ENCODE peak calls at places on chromosomes 6 and 20, in seven cellular contexts. R, O, T, Z, S, B and M are unnamed samples.

GRCh38 chr6:56757585-56757984 is 114.9 kb upstream of the DST start:
- DNase-seq in R (peak; percentile 71), O (no peak), T (peak; percentile 76), Z (no peak), S (no peak), B (no peak), M (no peak)

GRCh38 chr6:15996030-15996429 is 132.9 kb upstream of the MYLIP start:
- DNase-seq in R (no peak), O (no peak), T (no peak), Z (no peak), S (no peak), B (no peak), M (no peak)

GRCh38 chr6:148328876-148329567 is 13.6 kb upstream of the SASH1 start:
- DNase-seq in R (no peak), O (no peak), T (no peak), Z (no peak), S (no peak), B (no peak), M (no peak)

GRCh38 chr6:18330548-18331066 is 56.5 kb upstream of the RNF144B start:
- DNase-seq in R (no peak), O (no peak), T (no peak), Z (no peak), S (no peak), B (peak; percentile 38), M (no peak)

GRCh38 chr6:165229216-165229615 is 80.2 kb downstream of the C6orf118 start:
- DNase-seq in R (no peak), O (no peak), T (no peak), Z (no peak), S (no peak), B (no peak), M (no peak)

GRCh38 chr6:148971027-148971927 is 224.4 kb downstream of the UST start:
- DNase-seq in R (no peak), O (no peak), T (peak; percentile 18), Z (no peak), S (no peak), B (no peak), M (no peak)

GRCh38 chr20:48686238-48687096 is 141.3 kb downstream of the PREX1 start:
- DNase-seq in R (peak; percentile 63), O (no peak), T (peak; percentile 90), Z (peak; percentile 55), S (no peak), B (no peak), M (no peak)

GRCh38 chr6:42007753-42008528 is 42.4 kb upstream of the TAF8 start:
- DNase-seq in R (no peak), O (no peak), T (no peak), Z (no peak), S (no peak), B (peak; percentile 63), M (no peak)

GRCh38 chr20:45095753-45096371 is 5.1 kb downstream of the KCNS1 start:
- DNase-seq in R (peak; percentile 89), O (peak; percentile 28), T (peak; percentile 80), Z (no peak), S (peak; percentile 43), B (peak; percentile 74), M (no peak)

GRCh38 chr20:20499469-20499868 is 131.6 kb downstream of the INSM1 start:
- DNase-seq in R (no peak), O (no peak), T (no peak), Z (no peak), S (no peak), B (no peak), M (no peak)

GRCh38 chr6:164214066-164214465 is 799.5 kb downstream of the QKI start:
- DNase-seq in R (no peak), O (no peak), T (no peak), Z (no peak), S (no peak), B (no peak), M (no peak)

GRCh38 chr6:119966484-119966883 is 616.9 kb upstream of the MAN1A1 start:
- DNase-seq in R (peak; percentile 85), O (no peak), T (no peak), Z (no peak), S (no peak), B (no peak), M (no peak)

GRCh38 chr6:121748376-121748775 is 312.9 kb downstream of the GJA1 start:
- DNase-seq in R (no peak), O (no peak), T (peak; percentile 90), Z (no peak), S (no peak), B (no peak), M (no peak)

GRCh38 chr20:47468290-47469050 is 33.2 kb upstream of the NCOA3 start:
- DNase-seq in R (no peak), O (no peak), T (no peak), Z (no peak), S (no peak), B (peak; percentile 68), M (no peak)

GRCh38 chr6:34207695-34208443 is 28.8 kb upstream of the HMGA1 start:
- DNase-seq in R (no peak), O (no peak), T (no peak), Z (no peak), S (no peak), B (no peak), M (no peak)

GRCh38 chr6:3524461-3524860 is 67.6 kb upstream of the SLC22A23 start:
- DNase-seq in R (no peak), O (no peak), T (no peak), Z (no peak), S (no peak), B (no peak), M (no peak)

GRCh38 chr6:62393608-62394007 is 107.6 kb upstream of the KHDRBS2 start:
- DNase-seq in R (peak; percentile 76), O (no peak), T (no peak), Z (no peak), S (no peak), B (no peak), M (no peak)

DNA sequence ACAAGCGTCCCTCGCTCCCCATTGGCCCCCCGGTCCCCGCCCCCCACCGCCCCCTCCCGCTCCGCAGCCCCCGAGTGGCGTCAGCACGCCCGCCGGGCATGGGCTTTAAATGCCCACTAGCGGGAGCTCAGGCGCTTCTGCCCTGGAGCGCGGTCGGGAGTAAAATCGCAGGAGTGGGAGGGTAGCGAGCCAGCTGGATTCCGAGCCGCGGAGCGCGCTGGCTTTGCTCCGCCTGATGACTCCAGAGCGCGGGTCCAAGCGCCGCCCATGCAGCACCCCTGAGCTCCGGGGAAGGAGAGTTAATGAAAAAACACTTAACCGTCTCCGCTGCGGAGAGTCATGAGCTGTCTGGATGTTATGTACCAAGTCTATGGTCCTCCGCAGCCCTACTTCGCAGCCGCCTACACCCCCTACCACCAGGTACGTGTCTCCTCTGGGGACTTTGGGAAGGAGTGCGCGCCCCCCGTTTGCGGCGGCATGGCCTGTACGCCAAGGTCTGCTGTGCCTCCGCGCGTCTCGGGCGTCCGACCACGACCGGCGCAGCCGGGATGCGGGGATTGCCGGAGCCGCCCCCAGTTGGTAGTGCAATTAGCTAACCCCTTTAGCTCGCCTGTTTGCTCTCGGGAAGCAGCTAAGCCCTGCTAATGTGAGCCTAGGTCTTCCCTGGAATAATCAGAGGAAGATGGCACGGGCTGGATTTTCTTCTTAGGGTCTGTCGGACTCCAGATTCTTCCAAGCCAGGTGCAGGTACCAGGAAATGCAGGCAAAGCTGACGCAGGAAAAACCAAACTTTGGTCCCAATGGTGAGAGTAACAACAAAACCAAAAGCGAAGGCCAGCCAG is at the start of gene VGLL2:
- DNase-seq in R (peak; percentile 86), O (no peak), T (peak; percentile 27), Z (peak; percentile 37), S (no peak), B (no peak), M (no peak)
- TF ChIP-seq CTCF in R (peak; percentile 24), O (no peak), T (peak; percentile 12), Z (peak; percentile 35), S (no peak), B (no peak), M (no peak)

GRCh38 chr6:12313992-12314589 is 23.9 kb downstream of the EDN1 start:
- DNase-seq in R (no peak), O (no peak), T (peak; percentile 58), Z (no peak), S (no peak), B (no peak), M (no peak)

GRCh38 chr6:12313311-12313991 is 23.3 kb downstream of the EDN1 start:
- DNase-seq in R (no peak), O (no peak), T (no peak), Z (no peak), S (no peak), B (no peak), M (no peak)

GRCh38 chr6:12312736-12313135 is 22.6 kb downstream of the EDN1 start:
- DNase-seq in R (no peak), O (no peak), T (peak; percentile 37), Z (no peak), S (no peak), B (no peak), M (no peak)

GRCh38 chr6:12309070-12309469 is 18.9 kb downstream of the EDN1 start:
- DNase-seq in R (no peak), O (no peak), T (no peak), Z (no peak), S (no peak), B (no peak), M (no peak)

DNA sequence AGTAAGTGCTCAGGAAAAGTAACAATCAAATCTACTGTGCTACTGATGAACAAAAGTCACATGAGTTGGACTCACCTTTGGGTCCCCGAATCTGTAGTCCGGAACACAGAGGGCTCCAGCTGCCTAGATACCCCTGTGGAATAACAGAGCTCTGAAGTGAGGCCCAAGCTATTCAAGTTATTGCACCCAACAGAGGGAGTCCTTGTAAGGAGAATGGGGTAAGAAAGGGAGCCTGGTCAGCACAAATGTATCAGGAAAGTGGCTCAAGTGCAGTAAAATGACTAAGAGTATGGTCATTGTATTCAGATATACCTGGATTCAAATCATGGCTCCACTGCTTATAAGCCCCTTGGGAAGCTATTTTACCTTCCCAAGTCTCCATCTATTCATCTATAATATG is 20.9 kb downstream of the EDN1 start:
- DNase-seq in R (no peak), O (no peak), T (no peak), Z (no peak), S (no peak), B (no peak), M (no peak)
- TF ChIP-seq CTCF in R (peak; percentile 20), O (no peak), T (no peak), Z (peak; percentile 31), S (no peak), B (no peak), M (no peak)

GRCh38 chr6:140168365-140168764 is 793.9 kb upstream of the CITED2 start:
- DNase-seq in R (no peak), O (no peak), T (no peak), Z (no peak), S (no peak), B (no peak), M (no peak)
- TF ChIP-seq CTCF in R (no peak), O (no peak), T (no peak), Z (no peak), S (no peak), B (no peak), M (no peak)

DNA sequence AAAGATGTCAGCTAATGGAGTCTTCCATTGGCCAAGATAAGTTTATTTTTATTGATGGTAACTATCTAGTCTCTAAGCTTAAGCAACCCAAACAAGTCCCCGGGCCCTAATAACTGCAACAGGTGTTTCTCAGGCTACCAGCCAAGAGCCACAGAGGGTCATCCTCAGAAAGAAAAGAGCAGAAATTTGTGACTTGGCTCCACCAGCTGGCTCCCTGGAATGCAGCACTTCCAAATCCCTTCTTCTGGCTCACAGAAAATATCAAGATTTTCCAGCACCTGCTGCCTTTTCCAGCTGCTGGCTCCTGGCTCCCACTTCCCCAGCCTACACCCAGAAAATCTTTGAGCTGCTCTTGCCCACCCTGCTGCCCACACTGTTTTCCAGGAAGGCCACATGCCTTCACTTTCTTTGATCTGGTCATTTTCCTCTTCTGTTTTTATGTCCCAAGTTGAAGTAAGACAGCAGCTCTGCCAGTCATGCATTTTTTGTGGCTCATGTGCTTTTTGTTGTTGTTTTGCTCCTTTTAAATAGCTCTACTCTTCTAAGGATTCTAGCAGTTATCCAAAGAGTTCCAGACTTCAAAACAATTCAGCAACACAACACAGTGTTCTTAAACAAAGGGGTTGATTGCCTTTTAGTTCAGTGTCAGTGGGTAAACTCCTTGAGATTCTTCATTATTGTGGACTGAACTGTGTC is 151.0 kb upstream of the SMLR1 start:
- DNase-seq in R (peak; percentile 63), O (peak; percentile 40), T (peak; percentile 13), Z (no peak), S (no peak), B (no peak), M (no peak)
- TF ChIP-seq CTCF in R (peak; percentile 50), O (no peak), T (no peak), Z (no peak), S (no peak), B (no peak), M (no peak)